ENCODE peak calls at places on chromosomes 4 and X, in ten cellular contexts. H, F, R, I, E, U, C, W, K and Y are unnamed samples.

GRCh38 chr4:173827707-173828106 is 297.7 kb upstream of the HAND2 start:
- DNase-seq in H (no peak), F (no peak), R (peak), I (no peak), E (no peak), U (no peak), C (no peak), W (no peak), K (no peak), Y (no peak)

GRCh38 chrX:63350551-63350950 is 581 bp downstream of the SPIN4 start:
- DNase-seq in H (peak), F (peak), R (no peak), I (no peak), E (no peak), U (no peak), C (peak), W (no peak), K (peak), Y (no peak)

GRCh38 chrX:135536883-135537282 is 16.4 kb downstream of the INTS6L start:
- DNase-seq in H (no peak), F (no peak), R (no peak), I (no peak), E (no peak), U (no peak), C (no peak), W (no peak), K (no peak), Y (no peak)

GRCh38 chrX:132737743-132738142 is 220.7 kb downstream of the HS6ST2 start:
- DNase-seq in H (no peak), F (no peak), R (no peak), I (no peak), E (no peak), U (no peak), C (peak), W (no peak), K (no peak), Y (no peak)

GRCh38 chr4:17805580-17805979 is 5.0 kb downstream of the DCAF16 start:
- DNase-seq in H (no peak), F (no peak), R (no peak), I (no peak), E (no peak), U (no peak), C (no peak), W (no peak), K (no peak), Y (no peak)

GRCh38 chr4:142558851-142559250 is 287.2 kb downstream of the INPP4B start:
- DNase-seq in H (no peak), F (no peak), R (peak), I (no peak), E (no peak), U (no peak), C (no peak), W (no peak), K (no peak), Y (no peak)

GRCh38 chrX:107718156-107718621 is 57.4 kb downstream of the TSC22D3 start:
- DNase-seq in H (peak), F (peak), R (peak), I (peak), E (peak), U (peak), C (peak), W (peak), K (peak), Y (peak)

GRCh38 chr4:164304861-164305260 is 449.1 kb upstream of the SMIM31 start:
- DNase-seq in H (no peak), F (no peak), R (no peak), I (no peak), E (no peak), U (no peak), C (no peak), W (no peak), K (no peak), Y (no peak)

GRCh38 chr4:38858097-38858420 is 1.4 kb upstream of the TLR6 start:
- DNase-seq in H (no peak), F (no peak), R (no peak), I (no peak), E (no peak), U (no peak), C (no peak), W (no peak), K (no peak), Y (no peak)

GRCh38 chr4:174120446-174121142 is 162.9 kb downstream of the FBXO8 start:
- DNase-seq in H (peak), F (peak), R (peak), I (peak), E (no peak), U (peak), C (no peak), W (no peak), K (peak), Y (no peak)

GRCh38 chrX:151902813-151903591 is 9.7 kb upstream of the MAGEA4 start:
- DNase-seq in H (no peak), F (no peak), R (peak), I (peak), E (no peak), U (peak), C (no peak), W (no peak), K (peak), Y (no peak)

GRCh38 chr4:7075962-7076693 is 8.3 kb upstream of the GRPEL1 start:
- DNase-seq in H (no peak), F (no peak), R (no peak), I (no peak), E (no peak), U (no peak), C (no peak), W (no peak), K (no peak), Y (no peak)

GRCh38 chr4:55866973-55867574 is 13.6 kb downstream of the EXOC1 start:
- DNase-seq in H (no peak), F (no peak), R (peak), I (no peak), E (no peak), U (no peak), C (no peak), W (peak), K (no peak), Y (no peak)

GRCh38 chrX:87664381-87664780 is 146.8 kb downstream of the KLHL4 start:
- DNase-seq in H (no peak), F (no peak), R (peak), I (no peak), E (no peak), U (no peak), C (no peak), W (no peak), K (no peak), Y (no peak)

GRCh38 chr4:2932561-2932950 is 30.6 kb downstream of the NOP14 start:
- DNase-seq in H (peak), F (no peak), R (no peak), I (no peak), E (no peak), U (no peak), C (no peak), W (no peak), K (no peak), Y (no peak)

GRCh38 chr4:6768539-6768905 is 14.0 kb upstream of the KIAA0232 start:
- DNase-seq in H (no peak), F (no peak), R (peak), I (no peak), E (no peak), U (no peak), C (peak), W (no peak), K (peak), Y (peak)

GRCh38 chr4:5742388-5742787 is 31.4 kb downstream of the EVC start:
- DNase-seq in H (no peak), F (no peak), R (no peak), I (no peak), E (no peak), U (no peak), C (no peak), W (no peak), K (no peak), Y (no peak)

GRCh38 chrX:21740329-21741274 is 17.3 kb downstream of the SMPX start:
- DNase-seq in H (no peak), F (peak), R (no peak), I (no peak), E (no peak), U (peak), C (no peak), W (no peak), K (peak), Y (no peak)

GRCh38 chrX:19857131-19857530 is 30.3 kb downstream of the SH3KBP1 start:
- DNase-seq in H (no peak), F (no peak), R (no peak), I (no peak), E (no peak), U (no peak), C (no peak), W (no peak), K (no peak), Y (no peak)

GRCh38 chr4:25320374-25321172 is 8.0 kb downstream of the ZCCHC4 start:
- DNase-seq in H (no peak), F (no peak), R (peak), I (peak), E (no peak), U (no peak), C (no peak), W (no peak), K (no peak), Y (no peak)

GRCh38 chrX:136961594-136962135 is 72.1 kb downstream of the GPR101 start:
- DNase-seq in H (no peak), F (no peak), R (peak), I (no peak), E (no peak), U (no peak), C (no peak), W (no peak), K (no peak), Y (no peak)

GRCh38 chrX:124328765-124329164 is 3.7 kb upstream of the TEX13D start:
- DNase-seq in H (no peak), F (no peak), R (peak), I (no peak), E (no peak), U (no peak), C (no peak), W (no peak), K (no peak), Y (no peak)

GRCh38 chr4:43132010-43132582 is 239.6 kb downstream of the GRXCR1 start:
- DNase-seq in H (peak), F (peak), R (peak), I (peak), E (peak), U (peak), C (peak), W (peak), K (peak), Y (no peak)

GRCh38 chr4:86441175-86441960 is 81.5 kb upstream of the MAPK10 start:
- DNase-seq in H (no peak), F (no peak), R (peak), I (no peak), E (no peak), U (no peak), C (no peak), W (no peak), K (no peak), Y (no peak)

GRCh38 chr4:13920901-13921300 is 293.4 kb upstream of the BOD1L1 start:
- DNase-seq in H (peak), F (peak), R (peak), I (peak), E (no peak), U (peak), C (no peak), W (no peak), K (peak), Y (no peak)

GRCh38 chr4:74900862-74901261 is 32.1 kb upstream of the PARM1 start:
- DNase-seq in H (no peak), F (no peak), R (no peak), I (no peak), E (no peak), U (no peak), C (no peak), W (no peak), K (no peak), Y (no peak)

GRCh38 chr4:13328591-13328990 is 155.5 kb downstream of the RAB28 start:
- DNase-seq in H (no peak), F (no peak), R (peak), I (no peak), E (no peak), U (no peak), C (no peak), W (no peak), K (no peak), Y (no peak)

DNA sequence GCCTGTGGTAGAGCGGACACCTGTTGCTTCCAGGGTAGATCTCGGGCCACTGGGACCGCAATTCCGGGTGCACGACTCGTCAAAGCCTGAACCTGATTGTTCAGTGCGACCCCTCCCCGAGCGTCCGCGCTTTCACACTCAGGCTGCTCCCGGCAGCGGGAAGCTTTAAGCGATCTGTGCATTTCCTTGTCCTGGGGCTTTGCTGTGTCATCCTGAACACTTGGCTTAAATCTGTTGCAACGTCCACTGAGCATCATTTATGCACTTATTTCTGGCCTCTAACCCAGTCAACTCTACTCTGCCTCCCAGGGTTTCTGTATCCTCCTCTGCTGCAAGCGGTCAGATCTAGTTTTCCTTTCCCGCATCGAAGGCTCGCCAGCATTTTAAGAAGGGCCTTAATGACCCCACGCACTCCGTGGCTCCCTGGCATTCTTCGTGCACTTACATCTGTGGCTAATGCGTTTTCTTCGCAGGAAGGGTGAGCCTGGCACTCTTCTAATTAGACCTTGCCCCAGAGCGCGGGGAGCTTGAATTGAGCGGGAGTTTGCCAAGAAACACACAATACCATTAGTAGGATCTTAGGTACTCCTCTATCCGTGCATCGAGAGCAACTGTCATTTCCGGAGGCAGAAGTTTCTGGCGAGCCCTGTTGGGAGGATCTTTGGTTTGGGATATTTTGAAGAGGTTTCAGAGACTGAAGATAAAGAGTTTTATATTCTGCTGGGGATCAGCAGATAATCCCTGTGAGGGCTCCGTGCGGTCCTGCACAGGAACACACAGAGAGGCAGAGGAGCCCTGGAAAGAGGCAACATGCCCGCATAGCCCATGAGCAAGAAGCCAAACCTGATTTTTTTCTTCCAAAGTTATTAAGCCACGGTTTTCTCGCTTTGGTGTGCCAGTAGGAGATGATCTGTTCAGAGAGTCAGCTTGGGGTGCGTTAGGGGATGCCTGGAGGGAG is 654 bp upstream of the DDIT4L start:
- DNase-seq in H (peak), F (peak), R (peak), I (no peak), E (no peak), U (no peak), C (no peak), W (no peak), K (no peak), Y (no peak)
- TF ChIP-seq CTCF in H (no peak), F (no peak), R (no peak), I (no peak), E (no peak), U (no peak), C (no peak), W (no peak), K (no peak), Y (no peak)

GRCh38 chr4:65893311-65893710 is 223.0 kb upstream of the EPHA5 start:
- DNase-seq in H (no peak), F (no peak), R (no peak), I (no peak), E (no peak), U (no peak), C (no peak), W (no peak), K (no peak), Y (no peak)

DNA sequence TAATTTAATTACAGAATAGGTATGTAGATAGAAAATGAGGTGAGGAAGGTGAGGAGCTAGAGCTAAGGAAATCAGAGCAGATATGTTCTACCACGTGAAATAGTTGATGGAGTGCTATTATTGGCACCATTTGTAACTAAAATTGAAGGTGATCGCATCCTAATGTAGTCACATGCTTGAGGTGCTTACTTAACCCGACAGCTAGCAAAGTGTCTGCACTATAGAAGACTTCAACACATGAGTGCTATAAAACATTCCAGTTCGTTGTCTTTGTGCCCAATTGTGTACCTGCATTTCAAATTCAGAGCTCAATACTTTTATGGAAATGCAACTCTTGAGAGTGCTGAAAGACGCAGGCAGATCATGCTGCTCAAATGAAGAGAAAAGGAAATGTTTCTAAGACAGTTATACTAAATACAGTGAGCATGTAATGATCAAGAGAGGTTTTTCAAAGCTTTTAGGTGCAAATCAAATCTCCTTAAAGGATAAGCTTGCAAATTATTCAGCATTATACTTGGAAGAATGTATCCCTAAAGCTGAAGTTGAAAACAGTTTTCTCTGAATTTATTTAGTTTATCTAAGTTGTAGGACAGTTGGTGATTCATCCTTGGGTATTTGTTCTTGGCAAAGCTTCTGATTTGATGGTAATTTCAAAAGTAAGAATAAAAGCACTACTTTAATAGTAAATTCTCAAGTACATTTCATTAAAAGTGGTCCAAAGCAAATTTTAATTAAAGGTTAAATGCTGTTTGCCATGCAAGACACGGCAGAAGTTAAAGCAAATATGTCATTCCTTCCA is 223.9 kb upstream of the EPHA5 start:
- DNase-seq in H (no peak), F (no peak), R (peak), I (no peak), E (no peak), U (no peak), C (no peak), W (no peak), K (no peak), Y (no peak)
- TF ChIP-seq CTCF in H (no peak), F (no peak), R (no peak), I (no peak), E (no peak), U (no peak), C (no peak), W (no peak), K (no peak), Y (no peak)

GRCh38 chrX:56728752-56729151 is 291 bp upstream of the NBDY start:
- DNase-seq in H (no peak), F (no peak), R (peak), I (no peak), E (peak), U (no peak), C (no peak), W (peak), K (peak), Y (no peak)

GRCh38 chrX:56727531-56727930 is 1.5 kb upstream of the NBDY start:
- DNase-seq in H (no peak), F (no peak), R (no peak), I (no peak), E (no peak), U (no peak), C (no peak), W (no peak), K (no peak), Y (no peak)

GRCh38 chrX:56729152-56729557 is at the start of gene NBDY:
- DNase-seq in H (peak), F (peak), R (peak), I (no peak), E (peak), U (no peak), C (no peak), W (peak), K (peak), Y (no peak)

GRCh38 chrX:56728321-56728720 is 722 bp upstream of the NBDY start:
- DNase-seq in H (no peak), F (no peak), R (peak), I (no peak), E (no peak), U (no peak), C (no peak), W (no peak), K (no peak), Y (no peak)

DNA sequence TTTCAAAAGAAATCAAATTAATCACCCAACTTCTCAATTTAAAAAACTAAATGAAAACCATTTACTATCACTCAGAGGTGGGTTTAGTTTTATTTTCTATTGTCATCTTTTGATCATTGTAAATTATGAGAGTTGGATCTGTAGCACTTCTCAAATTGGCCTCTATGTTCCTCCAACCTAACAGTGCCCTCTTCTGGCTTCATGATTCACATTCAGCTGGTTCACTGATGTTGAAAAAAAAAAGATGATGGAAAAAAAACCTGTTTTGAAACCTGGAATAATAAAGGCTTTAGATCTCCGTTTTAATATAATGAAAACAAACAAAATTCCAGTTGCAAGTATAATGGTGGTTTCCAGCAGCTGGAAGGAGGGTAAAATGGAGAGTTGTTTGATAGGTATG is 2.4 kb upstream of the NBDY start:
- DNase-seq in H (no peak), F (no peak), R (peak), I (peak), E (no peak), U (no peak), C (no peak), W (peak), K (no peak), Y (no peak)
- TF ChIP-seq CTCF in H (peak), F (peak), R (peak), I (peak), E (peak), U (peak), C (peak), W (peak), K (peak), Y (peak)

GRCh38 chr4:1602621-1603412 is 81.3 kb downstream of the FAM53A start:
- DNase-seq in H (no peak), F (no peak), R (no peak), I (no peak), E (no peak), U (no peak), C (peak), W (no peak), K (no peak), Y (no peak)

GRCh38 chr4:1601533-1601835 is 82.6 kb downstream of the FAM53A start:
- DNase-seq in H (no peak), F (no peak), R (no peak), I (no peak), E (no peak), U (no peak), C (peak), W (no peak), K (no peak), Y (no peak)

GRCh38 chr4:1603413-1604135 is 80.5 kb downstream of the FAM53A start:
- DNase-seq in H (no peak), F (no peak), R (no peak), I (no peak), E (no peak), U (no peak), C (peak), W (no peak), K (no peak), Y (peak)

GRCh38 chr4:1600811-1601532 is 83.1 kb downstream of the FAM53A start:
- DNase-seq in H (no peak), F (no peak), R (no peak), I (no peak), E (no peak), U (no peak), C (peak), W (no peak), K (no peak), Y (no peak)

DNA sequence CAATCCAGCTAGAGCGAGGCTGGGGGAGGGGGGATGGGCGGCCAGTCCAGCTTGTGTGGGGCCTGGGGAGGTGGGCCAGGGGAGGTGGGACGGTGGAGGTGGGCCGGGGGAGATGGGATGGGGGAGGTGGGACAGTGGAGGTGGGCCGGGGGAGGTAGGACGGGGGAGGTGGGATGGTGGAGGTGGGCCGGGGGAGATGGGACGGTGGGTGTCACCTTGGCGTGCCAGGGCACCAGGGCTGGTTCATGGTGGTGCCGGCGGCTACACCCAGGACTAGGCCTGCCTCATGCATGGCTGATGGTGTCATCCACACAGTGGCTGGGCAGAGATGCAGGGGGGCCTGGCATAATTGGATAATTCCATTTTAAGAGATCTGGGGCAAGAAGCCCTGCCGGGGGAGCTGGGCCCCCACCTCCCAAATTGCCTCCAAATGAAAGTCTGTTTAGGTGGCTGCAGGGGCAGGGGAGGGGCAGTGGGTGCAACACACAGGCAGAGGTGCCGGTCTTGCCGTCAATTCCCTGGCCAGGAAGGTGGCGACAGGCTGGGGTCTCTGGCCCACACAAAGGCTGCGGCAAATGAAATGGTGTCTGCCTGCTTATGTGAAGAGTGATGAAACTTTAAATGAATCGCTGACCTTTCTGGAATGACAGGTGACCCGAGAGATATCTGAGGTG is 82.1 kb downstream of the FAM53A start:
- DNase-seq in H (no peak), F (no peak), R (no peak), I (no peak), E (no peak), U (no peak), C (peak), W (no peak), K (no peak), Y (no peak)
- TF ChIP-seq CTCF in H (no peak), F (no peak), R (no peak), I (no peak), E (no peak), U (no peak), C (no peak), W (no peak), K (no peak), Y (no peak)